ENCODE peak calls at places on chromosomes 2 and 18, in eight cellular contexts. One of them, this sample, is unnamed.

GRCh38 chr2:152525277-152525838 is 190.4 kb downstream of the FMNL2 start:
- DNase-seq in DND-41: no peak
- DNase-seq in psoas muscle: peak; percentile 26
- DNase-seq in right atrium auricular region: no peak
- DNase-seq in GM23338: no peak
- DNase-seq in colonic mucosa: peak; percentile 63
- DNase-seq in cardiac muscle cell: no peak
- DNase-seq in lung: peak; percentile 33
- DNase-seq in this sample: no peak

GRCh38 chr2:46695283-46695682 is 215.9 kb downstream of the TMEM247 start:
- DNase-seq in right atrium auricular region: no peak
- DNase-seq in lung: no peak
- DNase-seq in DND-41: no peak
- DNase-seq in GM23338: no peak
- DNase-seq in colonic mucosa: no peak
- DNase-seq in cardiac muscle cell: no peak
- DNase-seq in psoas muscle: no peak
- DNase-seq in this sample: no peak

GRCh38 chr2:110858135-110858737 is 125.9 kb downstream of the ACOXL start:
- DNase-seq in DND-41: peak; percentile 95
- DNase-seq in right atrium auricular region: no peak
- DNase-seq in GM23338: peak; percentile 29
- DNase-seq in colonic mucosa: no peak
- DNase-seq in cardiac muscle cell: no peak
- DNase-seq in lung: no peak
- DNase-seq in psoas muscle: no peak
- DNase-seq in this sample: no peak

GRCh38 chr2:100959225-100959880 is 42.7 kb upstream of the RPL31 start:
- DNase-seq in cardiac muscle cell: no peak
- DNase-seq in right atrium auricular region: no peak
- DNase-seq in lung: no peak
- DNase-seq in colonic mucosa: no peak
- DNase-seq in psoas muscle: no peak
- DNase-seq in DND-41: no peak
- DNase-seq in GM23338: no peak
- DNase-seq in this sample: no peak

GRCh38 chr2:116975580-116975979 is 838.9 kb upstream of the DDX18 start:
- DNase-seq in lung: no peak
- DNase-seq in right atrium auricular region: no peak
- DNase-seq in cardiac muscle cell: no peak
- DNase-seq in colonic mucosa: no peak
- DNase-seq in DND-41: no peak
- DNase-seq in GM23338: no peak
- DNase-seq in psoas muscle: no peak
- DNase-seq in this sample: no peak

GRCh38 chr2:140502951-140503630 is 1627.7 kb downstream of the LRP1B start:
- DNase-seq in GM23338: no peak
- DNase-seq in right atrium auricular region: no peak
- DNase-seq in cardiac muscle cell: no peak
- DNase-seq in DND-41: no peak
- DNase-seq in colonic mucosa: no peak
- DNase-seq in lung: no peak
- DNase-seq in psoas muscle: no peak
- DNase-seq in this sample: no peak

GRCh38 chr2:46311651-46312223 is 14.5 kb downstream of the EPAS1 start:
- DNase-seq in lung: no peak
- DNase-seq in cardiac muscle cell: no peak
- DNase-seq in GM23338: no peak
- DNase-seq in colonic mucosa: no peak
- DNase-seq in DND-41: no peak
- DNase-seq in right atrium auricular region: no peak
- DNase-seq in psoas muscle: no peak
- DNase-seq in this sample: no peak

GRCh38 chr2:229445013-229445412 is 173.9 kb upstream of the PID1 start:
- DNase-seq in right atrium auricular region: peak; percentile 91
- DNase-seq in cardiac muscle cell: no peak
- DNase-seq in psoas muscle: peak; percentile 65
- DNase-seq in colonic mucosa: no peak
- DNase-seq in GM23338: peak; percentile 4
- DNase-seq in lung: peak; percentile 40
- DNase-seq in DND-41: no peak
- DNase-seq in this sample: no peak

GRCh38 chr2:54859416-54859815 is 136.0 kb downstream of the EML6 start:
- DNase-seq in colonic mucosa: no peak
- DNase-seq in DND-41: no peak
- DNase-seq in GM23338: no peak
- DNase-seq in right atrium auricular region: no peak
- DNase-seq in cardiac muscle cell: no peak
- DNase-seq in psoas muscle: no peak
- DNase-seq in lung: no peak
- DNase-seq in this sample: no peak

GRCh38 chr2:140949932-140950331 is 1180.9 kb downstream of the LRP1B start:
- DNase-seq in cardiac muscle cell: no peak
- DNase-seq in lung: no peak
- DNase-seq in colonic mucosa: no peak
- DNase-seq in right atrium auricular region: no peak
- DNase-seq in DND-41: no peak
- DNase-seq in psoas muscle: no peak
- DNase-seq in GM23338: no peak
- DNase-seq in this sample: no peak

GRCh38 chr18:45109271-45109670 is 428.6 kb downstream of the SETBP1 start:
- DNase-seq in lung: no peak
- DNase-seq in colonic mucosa: no peak
- DNase-seq in GM23338: no peak
- DNase-seq in right atrium auricular region: no peak
- DNase-seq in DND-41: no peak
- DNase-seq in cardiac muscle cell: no peak
- DNase-seq in psoas muscle: no peak
- DNase-seq in this sample: no peak

GRCh38 chr2:84888401-84889276 is 7.8 kb upstream of the TRABD2A start:
- DNase-seq in right atrium auricular region: peak; percentile 59
- DNase-seq in cardiac muscle cell: no peak
- DNase-seq in lung: peak; percentile 48
- DNase-seq in psoas muscle: no peak
- DNase-seq in DND-41: peak; percentile 79
- DNase-seq in colonic mucosa: peak; percentile 42
- DNase-seq in GM23338: no peak
- DNase-seq in this sample: no peak

GRCh38 chr2:208407667-208408066 is 1.1 kb downstream of the PTH2R start:
- DNase-seq in colonic mucosa: no peak
- DNase-seq in GM23338: peak; percentile 69
- DNase-seq in lung: no peak
- DNase-seq in right atrium auricular region: no peak
- DNase-seq in cardiac muscle cell: peak; percentile 20
- DNase-seq in psoas muscle: no peak
- DNase-seq in DND-41: no peak
- DNase-seq in this sample: no peak

GRCh38 chr2:26560892-26561291 is 80.3 kb downstream of the CIB4 start:
- DNase-seq in cardiac muscle cell: no peak
- DNase-seq in DND-41: no peak
- DNase-seq in colonic mucosa: no peak
- DNase-seq in psoas muscle: no peak
- DNase-seq in GM23338: no peak
- DNase-seq in right atrium auricular region: no peak
- DNase-seq in lung: no peak
- DNase-seq in this sample: peak; percentile 18

GRCh38 chr2:225310745-225311144 is 88.8 kb upstream of the NYAP2 start:
- DNase-seq in cardiac muscle cell: no peak
- DNase-seq in right atrium auricular region: no peak
- DNase-seq in psoas muscle: no peak
- DNase-seq in DND-41: no peak
- DNase-seq in GM23338: no peak
- DNase-seq in colonic mucosa: no peak
- DNase-seq in lung: no peak
- DNase-seq in this sample: no peak

GRCh38 chr18:43935051-43935412 is 657.7 kb upstream of the SYT4 start:
- DNase-seq in psoas muscle: no peak
- DNase-seq in right atrium auricular region: no peak
- DNase-seq in DND-41: no peak
- DNase-seq in cardiac muscle cell: no peak
- DNase-seq in lung: no peak
- DNase-seq in GM23338: no peak
- DNase-seq in colonic mucosa: no peak
- DNase-seq in this sample: no peak

GRCh38 chr2:153386481-153386891 is 92.1 kb downstream of the RPRM start:
- DNase-seq in cardiac muscle cell: no peak
- DNase-seq in DND-41: no peak
- DNase-seq in psoas muscle: no peak
- DNase-seq in right atrium auricular region: no peak
- DNase-seq in GM23338: no peak
- DNase-seq in lung: no peak
- DNase-seq in colonic mucosa: no peak
- DNase-seq in this sample: no peak

GRCh38 chr2:138503652-138504051 is 2.1 kb downstream of the SPOPL start:
- DNase-seq in GM23338: no peak
- DNase-seq in psoas muscle: no peak
- DNase-seq in right atrium auricular region: no peak
- DNase-seq in DND-41: no peak
- DNase-seq in lung: no peak
- DNase-seq in colonic mucosa: no peak
- DNase-seq in cardiac muscle cell: no peak
- DNase-seq in this sample: no peak
- H3K4me3 ChIP-seq in GM23338: peak overlapping the region; percentile 99
- H3K4me3 ChIP-seq in psoas muscle: peak overlapping the region; percentile 94
- H3K4me3 ChIP-seq in right atrium auricular region: peak overlapping the region; percentile 99
- H3K4me3 ChIP-seq in DND-41: no peak overlapping the region
- H3K4me3 ChIP-seq in lung: no peak overlapping the region
- H3K4me3 ChIP-seq in colonic mucosa: peak overlapping the region; percentile 87
- H3K4me3 ChIP-seq in cardiac muscle cell: peak overlapping the region; percentile 89
- H3K4me3 ChIP-seq in this sample: peak overlapping the region; percentile 95

DNA sequence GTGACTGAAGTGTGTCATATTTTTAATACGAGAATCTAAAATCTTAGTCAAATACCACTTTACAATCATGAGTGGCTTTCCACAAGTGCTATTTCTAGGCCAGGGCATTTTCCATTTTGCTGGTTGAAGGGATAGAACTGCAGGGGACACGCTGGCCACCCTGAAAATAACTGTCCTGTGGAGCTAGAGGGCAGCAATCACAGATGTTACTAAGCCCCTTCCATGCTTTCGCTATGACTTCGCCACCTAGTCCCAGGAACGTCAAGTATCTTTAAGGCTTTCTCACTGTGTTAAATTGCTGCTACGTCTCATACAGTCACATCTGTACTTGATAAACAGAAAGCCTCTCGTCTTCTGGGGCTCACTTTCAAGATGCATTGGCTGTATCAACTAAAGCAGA is 171.8 kb downstream of the CDH2 start:
- DNase-seq in DND-41: no peak
- DNase-seq in right atrium auricular region: no peak
- DNase-seq in lung: no peak
- DNase-seq in cardiac muscle cell: peak; percentile 40
- DNase-seq in GM23338: peak; percentile 23
- DNase-seq in colonic mucosa: no peak
- DNase-seq in psoas muscle: no peak
- DNase-seq in this sample: no peak
- TF ChIP-seq CTCF in DND-41: no peak
- TF ChIP-seq CTCF in right atrium auricular region: no peak
- TF ChIP-seq CTCF in lung: no peak
- TF ChIP-seq CTCF in cardiac muscle cell: no peak
- TF ChIP-seq CTCF in GM23338: no peak
- TF ChIP-seq CTCF in colonic mucosa: no peak
- TF ChIP-seq CTCF in psoas muscle: no peak
- TF ChIP-seq CTCF in this sample: no peak

GRCh38 chr18:58190842-58191530 is 147.0 kb downstream of the NEDD4L start:
- DNase-seq in GM23338: no peak
- DNase-seq in DND-41: no peak
- DNase-seq in colonic mucosa: no peak
- DNase-seq in lung: no peak
- DNase-seq in right atrium auricular region: no peak
- DNase-seq in cardiac muscle cell: no peak
- DNase-seq in psoas muscle: no peak
- DNase-seq in this sample: no peak
- H3K4me1 ChIP-seq in GM23338: peaks cover 44% of the 10 kb centered on the region
- H3K4me1 ChIP-seq in DND-41: no peaks in the 10 kb centered on the region
- H3K4me1 ChIP-seq in colonic mucosa: no peaks in the 10 kb centered on the region
- H3K4me1 ChIP-seq in lung: peaks cover 6% of the 10 kb centered on the region
- H3K4me1 ChIP-seq in right atrium auricular region: peaks cover 30% of the 10 kb centered on the region
- H3K4me1 ChIP-seq in cardiac muscle cell: peaks cover 52% of the 10 kb centered on the region
- H3K4me1 ChIP-seq in psoas muscle: peaks cover 14% of the 10 kb centered on the region
- H3K4me1 ChIP-seq in this sample: peaks cover 11% of the 10 kb centered on the region

GRCh38 chr2:215269397-215270117 is 42.3 kb upstream of the ATIC start:
- DNase-seq in lung: peak; percentile 56
- DNase-seq in DND-41: peak; percentile 62
- DNase-seq in GM23338: peak; percentile 85
- DNase-seq in right atrium auricular region: no peak
- DNase-seq in colonic mucosa: peak; percentile 65
- DNase-seq in psoas muscle: peak; percentile 21
- DNase-seq in cardiac muscle cell: peak; percentile 82
- DNase-seq in this sample: no peak
- H3K4me3 ChIP-seq in lung: no peak overlapping the region
- H3K4me3 ChIP-seq in DND-41: no peak overlapping the region
- H3K4me3 ChIP-seq in GM23338: no peak overlapping the region
- H3K4me3 ChIP-seq in right atrium auricular region: no peak overlapping the region
- H3K4me3 ChIP-seq in colonic mucosa: no peak overlapping the region
- H3K4me3 ChIP-seq in psoas muscle: peak overlapping the region; percentile 54
- H3K4me3 ChIP-seq in cardiac muscle cell: no peak overlapping the region
- H3K4me3 ChIP-seq in this sample: no peak overlapping the region

This sample was measured in spleen.